ENCODE peak calls at places on chromosomes 16 and 17, in seven cellular contexts. D, O, K, Y, F, M and X are unnamed samples. For H3K36me3, the result is how much of the 10 kb centered on the place peaks cover.

GRCh38 chr17:58527949-58528348 is 13.5 kb upstream of the MTMR4 start:
- DNase-seq in O (no peak), Y (no peak), K (peak), M (no peak), F (no peak), D (no peak), X (no peak)

GRCh38 chr16:83215417-83216001 is 588.7 kb downstream of the CDH13 start:
- DNase-seq in Y (no peak), F (no peak), M (peak), K (peak), D (peak), O (peak), X (no peak)

GRCh38 chr16:46673320-46674013 is 15.5 kb downstream of the VPS35 start:
- DNase-seq in M (peak), D (peak), K (peak), O (peak), F (no peak), Y (no peak), X (no peak)

GRCh38 chr17:58184308-58184985 is 8.1 kb upstream of the EPX start:
- DNase-seq in M (no peak), O (no peak), Y (no peak), D (peak), F (no peak), K (no peak), X (no peak)

GRCh38 chr16:11437069-11437468 is 91.8 kb downstream of the RMI2 start:
- DNase-seq in K (no peak), D (no peak), O (no peak), F (no peak), Y (no peak), M (no peak), X (no peak)

GRCh38 chr17:34382586-34383224 is 19.7 kb upstream of the CCL1 start:
- DNase-seq in O (peak), Y (no peak), K (peak), D (no peak), F (no peak), M (no peak), X (no peak)

GRCh38 chr17:45656527-45657181 is 127.5 kb upstream of the CRHR1 start:
- DNase-seq in Y (no peak), F (no peak), K (no peak), D (no peak), O (no peak), M (no peak), X (no peak)

GRCh38 chr17:57506253-57506911 is 238.7 kb downstream of the CCDC182 start:
- DNase-seq in M (no peak), O (no peak), Y (no peak), K (no peak), F (no peak), D (no peak), X (no peak)

DNA sequence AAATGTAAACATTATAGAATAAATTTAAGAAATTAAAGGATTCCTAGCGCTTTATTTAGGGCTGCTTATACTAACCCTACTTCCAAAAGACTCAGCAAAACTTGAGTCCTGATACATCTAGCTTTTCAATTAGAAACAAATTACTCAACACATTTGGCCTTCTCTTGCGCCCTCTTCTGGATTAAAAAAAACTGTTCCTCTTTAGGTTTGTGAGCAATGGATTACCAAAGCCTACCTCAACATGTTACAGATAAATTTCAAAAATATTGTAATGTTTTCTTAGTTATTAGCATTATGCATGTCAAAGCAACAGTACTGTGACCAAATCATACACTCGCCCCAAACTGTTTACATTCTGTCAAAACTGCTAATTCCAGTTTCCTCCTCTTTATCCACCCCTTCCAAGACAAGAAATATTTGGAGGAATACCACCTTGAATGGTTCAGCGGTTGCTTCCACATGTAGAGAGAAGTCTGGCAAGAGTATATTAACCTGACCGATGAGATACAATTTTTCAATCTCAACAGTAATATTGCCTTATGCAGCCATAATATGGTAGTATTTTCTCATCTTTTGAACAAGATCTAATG is 2.7 kb downstream of the NUFIP2 start:
- DNase-seq in K (peak), O (no peak), D (peak), M (no peak), F (no peak), Y (no peak), X (no peak)
- H3K36me3 ChIP-seq in K (under half), O (under half), D (under half), M (under half), F (under half), Y (under half), X (under half)

GRCh38 chr16:71894229-71894920 is 956 bp upstream of the IST1 start:
- DNase-seq in Y (peak), M (peak), K (peak), D (peak), O (peak), F (peak), X (no peak)
- TF ChIP-seq CTCF in Y (no peak), M (no peak), K (no peak), D (no peak), O (no peak), F (no peak), X (no peak)

GRCh38 chr16:23423496-23424049 is 29.4 kb downstream of the COG7 start:
- DNase-seq in M (no peak), Y (peak), O (peak), D (peak), K (peak), F (peak), X (peak)
- TF ChIP-seq POLR2AphosphoS5 in M (no peak), Y (peak), O (peak), D (no peak), K (peak), F (peak), X (peak)

GRCh38 chr17:77212833-77213777 is 72.3 kb downstream of the SEC14L1 start:
- DNase-seq in O (no peak), D (no peak), Y (no peak), K (no peak), M (no peak), F (no peak), X (no peak)

GRCh38 chr17:77211681-77212080 is 70.9 kb downstream of the SEC14L1 start:
- DNase-seq in F (no peak), D (no peak), O (no peak), Y (no peak), M (no peak), K (no peak), X (no peak)

GRCh38 chr17:77213778-77214132 is 73.0 kb downstream of the SEC14L1 start:
- DNase-seq in D (no peak), M (no peak), K (no peak), F (no peak), Y (peak), O (no peak), X (no peak)

GRCh38 chr17:77210946-77211541 is 70.3 kb downstream of the SEC14L1 start:
- DNase-seq in K (no peak), D (no peak), Y (no peak), M (no peak), O (no peak), F (no peak), X (no peak)

DNA sequence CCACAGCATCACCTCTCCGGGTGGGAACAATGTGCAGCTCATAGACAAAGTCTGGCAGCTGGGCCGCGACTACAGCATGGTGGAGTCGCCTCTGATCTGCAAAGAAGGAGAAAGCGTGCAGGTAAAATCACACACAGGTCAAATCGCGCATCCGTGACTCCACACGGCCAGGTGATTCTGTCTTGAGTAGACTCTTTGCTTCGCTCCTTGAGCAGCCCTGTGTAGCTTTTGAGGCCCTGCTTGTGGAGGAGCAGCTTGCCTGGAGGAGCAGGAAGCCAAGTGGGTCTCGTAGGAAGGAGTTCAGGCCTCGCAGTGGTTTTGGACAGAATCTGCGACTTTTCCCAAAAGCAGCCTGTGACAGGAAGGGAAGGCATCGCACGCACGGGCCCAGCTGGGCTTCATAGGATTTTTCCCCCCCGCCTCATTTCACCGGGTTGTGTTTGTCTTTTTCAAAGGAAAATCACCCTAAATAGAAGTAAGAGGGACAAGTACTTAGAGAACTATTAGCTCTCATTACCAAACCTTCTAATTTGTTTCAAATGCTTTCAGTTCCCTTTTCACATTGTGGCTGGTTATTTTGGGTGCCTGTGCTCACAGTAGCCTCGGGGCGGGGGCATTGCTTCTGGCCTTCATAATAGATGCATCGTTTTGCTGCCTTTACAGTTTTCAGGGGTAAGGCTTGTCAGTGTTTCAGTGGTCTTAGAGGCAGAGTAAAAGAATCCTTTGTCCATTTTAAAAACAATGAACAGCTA is 71.5 kb downstream of the SEC14L1 start:
- DNase-seq in K (no peak), O (peak), F (no peak), Y (peak), M (no peak), D (no peak), X (no peak)
- H3K36me3 ChIP-seq in K (half or more), O (under half), F (under half), Y (half or more), M (under half), D (under half), X (half or more)